ENCODE peak calls at places on chromosome 21, in ten cellular contexts. One of them, this sample, is unnamed.

GRCh38 chr21:17527240-17527639 is 14.4 kb downstream of the CXADR start:
- DNase-seq in K562: no peak
- DNase-seq in stimulated activated CD8-positive, alpha-beta memory T cell treated with anti-CD3 and anti-CD28 coated beads, Interleukin-4, amount 100 ng/mL, for 1 hour: no peak
- DNase-seq in AG10803: no peak
- DNase-seq in GM23248: peak
- DNase-seq in neural crest cell: no peak
- DNase-seq in fibroblast of the conjunctiva: peak
- DNase-seq in pons: no peak
- DNase-seq in cerebellar cortex: no peak
- DNase-seq in EL: no peak
- DNase-seq in this sample: no peak

GRCh38 chr21:15222711-15223110 is 157.9 kb upstream of the NRIP1 start:
- DNase-seq in GM23248: peak
- DNase-seq in stimulated activated CD8-positive, alpha-beta memory T cell treated with anti-CD3 and anti-CD28 coated beads, Interleukin-4, amount 100 ng/mL, for 1 hour: no peak
- DNase-seq in neural crest cell: no peak
- DNase-seq in AG10803: no peak
- DNase-seq in EL: peak
- DNase-seq in K562: no peak
- DNase-seq in cerebellar cortex: no peak
- DNase-seq in pons: no peak
- DNase-seq in fibroblast of the conjunctiva: peak
- DNase-seq in this sample: no peak

GRCh38 chr21:28608646-28609045 is 384.0 kb downstream of the LTN1 start:
- DNase-seq in pons: no peak
- DNase-seq in cerebellar cortex: no peak
- DNase-seq in fibroblast of the conjunctiva: no peak
- DNase-seq in stimulated activated CD8-positive, alpha-beta memory T cell treated with anti-CD3 and anti-CD28 coated beads, Interleukin-4, amount 100 ng/mL, for 1 hour: no peak
- DNase-seq in K562: no peak
- DNase-seq in EL: peak
- DNase-seq in AG10803: no peak
- DNase-seq in GM23248: peak
- DNase-seq in neural crest cell: no peak
- DNase-seq in this sample: no peak

GRCh38 chr21:40847956-40848355 is 998 bp upstream of the DSCAM start:
- DNase-seq in neural crest cell: no peak
- DNase-seq in stimulated activated CD8-positive, alpha-beta memory T cell treated with anti-CD3 and anti-CD28 coated beads, Interleukin-4, amount 100 ng/mL, for 1 hour: no peak
- DNase-seq in AG10803: no peak
- DNase-seq in K562: no peak
- DNase-seq in GM23248: no peak
- DNase-seq in cerebellar cortex: no peak
- DNase-seq in fibroblast of the conjunctiva: no peak
- DNase-seq in pons: no peak
- DNase-seq in EL: no peak
- DNase-seq in this sample: no peak

GRCh38 chr21:42362700-42363099 is 3.6 kb downstream of the TFF1 start:
- DNase-seq in cerebellar cortex: no peak
- DNase-seq in neural crest cell: no peak
- DNase-seq in AG10803: no peak
- DNase-seq in GM23248: no peak
- DNase-seq in fibroblast of the conjunctiva: no peak
- DNase-seq in pons: no peak
- DNase-seq in EL: no peak
- DNase-seq in K562: no peak
- DNase-seq in stimulated activated CD8-positive, alpha-beta memory T cell treated with anti-CD3 and anti-CD28 coated beads, Interleukin-4, amount 100 ng/mL, for 1 hour: no peak
- DNase-seq in this sample: no peak

GRCh38 chr21:38712076-38712475 is 93.7 kb upstream of the ETS2 start:
- DNase-seq in AG10803: peak
- DNase-seq in neural crest cell: peak
- DNase-seq in GM23248: peak
- DNase-seq in K562: no peak
- DNase-seq in stimulated activated CD8-positive, alpha-beta memory T cell treated with anti-CD3 and anti-CD28 coated beads, Interleukin-4, amount 100 ng/mL, for 1 hour: no peak
- DNase-seq in fibroblast of the conjunctiva: peak
- DNase-seq in cerebellar cortex: peak
- DNase-seq in EL: peak
- DNase-seq in pons: peak
- DNase-seq in this sample: no peak

GRCh38 chr21:45505416-45506021 is 36.7 kb downstream of the SLC19A1 start:
- DNase-seq in GM23248: no peak
- DNase-seq in EL: no peak
- DNase-seq in cerebellar cortex: no peak
- DNase-seq in K562: no peak
- DNase-seq in neural crest cell: no peak
- DNase-seq in AG10803: no peak
- DNase-seq in fibroblast of the conjunctiva: no peak
- DNase-seq in pons: no peak
- DNase-seq in stimulated activated CD8-positive, alpha-beta memory T cell treated with anti-CD3 and anti-CD28 coated beads, Interleukin-4, amount 100 ng/mL, for 1 hour: no peak
- DNase-seq in this sample: no peak

GRCh38 chr21:19440792-19441494 is 1037.4 kb upstream of the TMPRSS15 start:
- DNase-seq in K562: peak
- DNase-seq in GM23248: no peak
- DNase-seq in fibroblast of the conjunctiva: no peak
- DNase-seq in AG10803: no peak
- DNase-seq in neural crest cell: no peak
- DNase-seq in EL: no peak
- DNase-seq in pons: no peak
- DNase-seq in stimulated activated CD8-positive, alpha-beta memory T cell treated with anti-CD3 and anti-CD28 coated beads, Interleukin-4, amount 100 ng/mL, for 1 hour: no peak
- DNase-seq in cerebellar cortex: no peak
- DNase-seq in this sample: no peak

GRCh38 chr21:29549614-29550013 is 250.9 kb downstream of the BACH1 start:
- DNase-seq in fibroblast of the conjunctiva: no peak
- DNase-seq in stimulated activated CD8-positive, alpha-beta memory T cell treated with anti-CD3 and anti-CD28 coated beads, Interleukin-4, amount 100 ng/mL, for 1 hour: no peak
- DNase-seq in K562: no peak
- DNase-seq in GM23248: no peak
- DNase-seq in cerebellar cortex: no peak
- DNase-seq in EL: no peak
- DNase-seq in AG10803: no peak
- DNase-seq in pons: no peak
- DNase-seq in neural crest cell: no peak
- DNase-seq in this sample: no peak

GRCh38 chr21:38264581-38264980 is 7.8 kb downstream of the KCNJ15 start:
- DNase-seq in stimulated activated CD8-positive, alpha-beta memory T cell treated with anti-CD3 and anti-CD28 coated beads, Interleukin-4, amount 100 ng/mL, for 1 hour: no peak
- DNase-seq in pons: no peak
- DNase-seq in neural crest cell: no peak
- DNase-seq in GM23248: no peak
- DNase-seq in fibroblast of the conjunctiva: no peak
- DNase-seq in AG10803: no peak
- DNase-seq in cerebellar cortex: no peak
- DNase-seq in K562: no peak
- DNase-seq in EL: no peak
- DNase-seq in this sample: no peak

GRCh38 chr21:41769933-41770332 is 3.1 kb upstream of the RIPK4 start:
- DNase-seq in pons: no peak
- DNase-seq in stimulated activated CD8-positive, alpha-beta memory T cell treated with anti-CD3 and anti-CD28 coated beads, Interleukin-4, amount 100 ng/mL, for 1 hour: no peak
- DNase-seq in fibroblast of the conjunctiva: no peak
- DNase-seq in K562: no peak
- DNase-seq in AG10803: no peak
- DNase-seq in neural crest cell: no peak
- DNase-seq in GM23248: no peak
- DNase-seq in EL: no peak
- DNase-seq in cerebellar cortex: no peak
- DNase-seq in this sample: no peak

GRCh38 chr21:28445081-28445830 is 547.4 kb downstream of the LTN1 start:
- DNase-seq in fibroblast of the conjunctiva: no peak
- DNase-seq in neural crest cell: no peak
- DNase-seq in K562: no peak
- DNase-seq in pons: no peak
- DNase-seq in cerebellar cortex: no peak
- DNase-seq in EL: peak
- DNase-seq in GM23248: peak
- DNase-seq in stimulated activated CD8-positive, alpha-beta memory T cell treated with anti-CD3 and anti-CD28 coated beads, Interleukin-4, amount 100 ng/mL, for 1 hour: no peak
- DNase-seq in AG10803: peak
- DNase-seq in this sample: no peak

GRCh38 chr21:41979335-41979734 is 25.5 kb upstream of the C2CD2 start:
- DNase-seq in EL: no peak
- DNase-seq in neural crest cell: no peak
- DNase-seq in stimulated activated CD8-positive, alpha-beta memory T cell treated with anti-CD3 and anti-CD28 coated beads, Interleukin-4, amount 100 ng/mL, for 1 hour: no peak
- DNase-seq in K562: no peak
- DNase-seq in fibroblast of the conjunctiva: no peak
- DNase-seq in cerebellar cortex: no peak
- DNase-seq in pons: no peak
- DNase-seq in AG10803: no peak
- DNase-seq in GM23248: no peak
- DNase-seq in this sample: no peak

GRCh38 chr21:42317826-42318746 is 2.9 kb upstream of the TFF3 start:
- DNase-seq in GM23248: no peak
- DNase-seq in stimulated activated CD8-positive, alpha-beta memory T cell treated with anti-CD3 and anti-CD28 coated beads, Interleukin-4, amount 100 ng/mL, for 1 hour: no peak
- DNase-seq in K562: no peak
- DNase-seq in EL: no peak
- DNase-seq in fibroblast of the conjunctiva: no peak
- DNase-seq in cerebellar cortex: no peak
- DNase-seq in AG10803: no peak
- DNase-seq in pons: no peak
- DNase-seq in neural crest cell: no peak
- DNase-seq in this sample: no peak

GRCh38 chr21:18245493-18245967 is 897 bp downstream of the CHODL start:
- DNase-seq in stimulated activated CD8-positive, alpha-beta memory T cell treated with anti-CD3 and anti-CD28 coated beads, Interleukin-4, amount 100 ng/mL, for 1 hour: no peak
- DNase-seq in K562: no peak
- DNase-seq in AG10803: no peak
- DNase-seq in GM23248: no peak
- DNase-seq in pons: no peak
- DNase-seq in EL: no peak
- DNase-seq in cerebellar cortex: peak
- DNase-seq in neural crest cell: peak
- DNase-seq in fibroblast of the conjunctiva: no peak
- DNase-seq in this sample: no peak

GRCh38 chr21:39006653-39007417 is 176.4 kb downstream of the PSMG1 start:
- DNase-seq in pons: peak
- DNase-seq in cerebellar cortex: peak
- DNase-seq in neural crest cell: no peak
- DNase-seq in GM23248: no peak
- DNase-seq in stimulated activated CD8-positive, alpha-beta memory T cell treated with anti-CD3 and anti-CD28 coated beads, Interleukin-4, amount 100 ng/mL, for 1 hour: no peak
- DNase-seq in K562: no peak
- DNase-seq in fibroblast of the conjunctiva: no peak
- DNase-seq in EL: no peak
- DNase-seq in AG10803: no peak
- DNase-seq in this sample: no peak

GRCh38 chr21:41241341-41241740 is 73.4 kb downstream of the BACE2 start:
- DNase-seq in K562: no peak
- DNase-seq in stimulated activated CD8-positive, alpha-beta memory T cell treated with anti-CD3 and anti-CD28 coated beads, Interleukin-4, amount 100 ng/mL, for 1 hour: no peak
- DNase-seq in EL: no peak
- DNase-seq in cerebellar cortex: no peak
- DNase-seq in pons: no peak
- DNase-seq in GM23248: no peak
- DNase-seq in fibroblast of the conjunctiva: no peak
- DNase-seq in neural crest cell: no peak
- DNase-seq in AG10803: no peak
- DNase-seq in this sample: no peak

GRCh38 chr21:42038826-42039425 is 28.8 kb upstream of the ZBTB21 start:
- DNase-seq in AG10803: peak
- DNase-seq in K562: no peak
- DNase-seq in EL: peak
- DNase-seq in fibroblast of the conjunctiva: peak
- DNase-seq in pons: no peak
- DNase-seq in stimulated activated CD8-positive, alpha-beta memory T cell treated with anti-CD3 and anti-CD28 coated beads, Interleukin-4, amount 100 ng/mL, for 1 hour: no peak
- DNase-seq in cerebellar cortex: no peak
- DNase-seq in GM23248: peak
- DNase-seq in neural crest cell: no peak
- DNase-seq in this sample: no peak

GRCh38 chr21:45607021-45607921 is 36.3 kb upstream of the PCBP3 start:
- DNase-seq in stimulated activated CD8-positive, alpha-beta memory T cell treated with anti-CD3 and anti-CD28 coated beads, Interleukin-4, amount 100 ng/mL, for 1 hour: no peak
- DNase-seq in EL: no peak
- DNase-seq in K562: no peak
- DNase-seq in fibroblast of the conjunctiva: no peak
- DNase-seq in GM23248: no peak
- DNase-seq in AG10803: peak
- DNase-seq in neural crest cell: no peak
- DNase-seq in pons: no peak
- DNase-seq in cerebellar cortex: no peak
- DNase-seq in this sample: peak

GRCh38 chr21:26199471-26199870 is 28.9 kb upstream of the APP start:
- DNase-seq in GM23248: peak
- DNase-seq in EL: peak
- DNase-seq in K562: no peak
- DNase-seq in fibroblast of the conjunctiva: no peak
- DNase-seq in pons: no peak
- DNase-seq in cerebellar cortex: no peak
- DNase-seq in stimulated activated CD8-positive, alpha-beta memory T cell treated with anti-CD3 and anti-CD28 coated beads, Interleukin-4, amount 100 ng/mL, for 1 hour: no peak
- DNase-seq in neural crest cell: no peak
- DNase-seq in AG10803: peak
- DNase-seq in this sample: no peak

GRCh38 chr21:41786521-41786987 is 19.7 kb upstream of the RIPK4 start:
- DNase-seq in pons: no peak
- DNase-seq in cerebellar cortex: no peak
- DNase-seq in K562: no peak
- DNase-seq in stimulated activated CD8-positive, alpha-beta memory T cell treated with anti-CD3 and anti-CD28 coated beads, Interleukin-4, amount 100 ng/mL, for 1 hour: no peak
- DNase-seq in neural crest cell: no peak
- DNase-seq in EL: peak
- DNase-seq in fibroblast of the conjunctiva: no peak
- DNase-seq in AG10803: peak
- DNase-seq in GM23248: peak
- DNase-seq in this sample: no peak

GRCh38 chr21:26388731-26389231 is 184.3 kb downstream of the CYYR1 start:
- DNase-seq in K562: no peak
- DNase-seq in GM23248: peak
- DNase-seq in EL: peak
- DNase-seq in cerebellar cortex: peak
- DNase-seq in AG10803: peak
- DNase-seq in neural crest cell: no peak
- DNase-seq in fibroblast of the conjunctiva: no peak
- DNase-seq in stimulated activated CD8-positive, alpha-beta memory T cell treated with anti-CD3 and anti-CD28 coated beads, Interleukin-4, amount 100 ng/mL, for 1 hour: no peak
- DNase-seq in pons: no peak
- DNase-seq in this sample: no peak

GRCh38 chr21:31972622-31973021 is 99.8 kb downstream of the HUNK start:
- DNase-seq in cerebellar cortex: no peak
- DNase-seq in pons: no peak
- DNase-seq in EL: no peak
- DNase-seq in fibroblast of the conjunctiva: no peak
- DNase-seq in AG10803: no peak
- DNase-seq in stimulated activated CD8-positive, alpha-beta memory T cell treated with anti-CD3 and anti-CD28 coated beads, Interleukin-4, amount 100 ng/mL, for 1 hour: no peak
- DNase-seq in K562: no peak
- DNase-seq in neural crest cell: no peak
- DNase-seq in GM23248: no peak
- DNase-seq in this sample: no peak

This sample was measured in T-helper 22 cell.